ENCODE peak calls at places on chromosomes 16 and 17, in six cellular contexts. One of them, this sample, is unnamed.

GRCh38 chr17:67438669-67439068 is 61.6 kb downstream of the PITPNC1 start:
- DNase-seq in RWPE1: no peak
- DNase-seq in B cell: no peak
- DNase-seq in thyroid gland: no peak
- DNase-seq in AG10803: no peak
- DNase-seq in sigmoid colon: no peak
- DNase-seq in this sample: no peak

GRCh38 chr17:77836557-77837041 is 121.9 kb upstream of the TNRC6C start:
- DNase-seq in B cell: peak; percentile 38
- DNase-seq in sigmoid colon: peak; percentile 27
- DNase-seq in RWPE1: peak; percentile 79
- DNase-seq in AG10803: peak; percentile 36
- DNase-seq in thyroid gland: no peak
- DNase-seq in this sample: no peak

GRCh38 chr17:17783121-17783824 is 53.5 kb downstream of the SREBF1 start:
- DNase-seq in B cell: no peak
- DNase-seq in sigmoid colon: no peak
- DNase-seq in RWPE1: peak; percentile 64
- DNase-seq in thyroid gland: peak; percentile 87
- DNase-seq in AG10803: no peak
- DNase-seq in this sample: peak; percentile 84

GRCh38 chr17:79022507-79022991 is 1.4 kb upstream of the C1QTNF1 start:
- DNase-seq in sigmoid colon: peak; percentile 65
- DNase-seq in AG10803: no peak
- DNase-seq in B cell: no peak
- DNase-seq in thyroid gland: no peak
- DNase-seq in RWPE1: no peak
- DNase-seq in this sample: no peak

GRCh38 chr16:88857728-88858339 is 907 bp downstream of the TRAPPC2L start:
- DNase-seq in thyroid gland: peak; percentile 74
- DNase-seq in sigmoid colon: peak; percentile 88
- DNase-seq in B cell: peak; percentile 81
- DNase-seq in RWPE1: peak; percentile 52
- DNase-seq in AG10803: peak; percentile 72
- DNase-seq in this sample: peak; percentile 91

GRCh38 chr17:28901866-28902818 is 737 bp downstream of the DHRS13 start:
- DNase-seq in B cell: no peak
- DNase-seq in AG10803: peak; percentile 30
- DNase-seq in thyroid gland: peak; percentile 62
- DNase-seq in sigmoid colon: no peak
- DNase-seq in RWPE1: peak; percentile 24
- DNase-seq in this sample: peak; percentile 67

GRCh38 chr17:78401891-78402290 is 23.4 kb downstream of the PGS1 start:
- DNase-seq in B cell: no peak
- DNase-seq in RWPE1: no peak
- DNase-seq in sigmoid colon: no peak
- DNase-seq in thyroid gland: no peak
- DNase-seq in AG10803: no peak
- DNase-seq in this sample: no peak

GRCh38 chr16:77963185-77964044 is 58.9 kb upstream of the CLEC3A start:
- DNase-seq in AG10803: no peak
- DNase-seq in B cell: no peak
- DNase-seq in thyroid gland: no peak
- DNase-seq in sigmoid colon: no peak
- DNase-seq in RWPE1: no peak
- DNase-seq in this sample: peak; percentile 21

GRCh38 chr16:87420401-87421368 is 28.5 kb downstream of the MAP1LC3B start:
- DNase-seq in sigmoid colon: peak; percentile 55
- DNase-seq in AG10803: no peak
- DNase-seq in B cell: no peak
- DNase-seq in thyroid gland: no peak
- DNase-seq in RWPE1: no peak
- DNase-seq in this sample: no peak

GRCh38 chr17:79811036-79811887 is 14.4 kb upstream of the CBX8 start:
- DNase-seq in sigmoid colon: peak; percentile 68
- DNase-seq in AG10803: no peak
- DNase-seq in RWPE1: no peak
- DNase-seq in thyroid gland: no peak
- DNase-seq in B cell: no peak
- DNase-seq in this sample: peak; percentile 81

GRCh38 chr16:66961065-66961744 is at the start of gene CES3:
- DNase-seq in AG10803: peak; percentile 60
- DNase-seq in sigmoid colon: no peak
- DNase-seq in thyroid gland: peak; percentile 76
- DNase-seq in B cell: peak; percentile 50
- DNase-seq in RWPE1: peak; percentile 44
- DNase-seq in this sample: peak; percentile 73

GRCh38 chr17:30415491-30415890 is 36.8 kb downstream of the CPD start:
- DNase-seq in AG10803: peak; percentile 59
- DNase-seq in sigmoid colon: no peak
- DNase-seq in RWPE1: no peak
- DNase-seq in B cell: no peak
- DNase-seq in thyroid gland: no peak
- DNase-seq in this sample: no peak

GRCh38 chr16:30179931-30180330 is 3.5 kb upstream of the CORO1A start:
- DNase-seq in B cell: no peak
- DNase-seq in thyroid gland: no peak
- DNase-seq in AG10803: no peak
- DNase-seq in RWPE1: no peak
- DNase-seq in sigmoid colon: no peak
- DNase-seq in this sample: no peak

GRCh38 chr16:88911148-88911945 is 44.9 kb upstream of the PABPN1L start:
- DNase-seq in thyroid gland: no peak
- DNase-seq in RWPE1: no peak
- DNase-seq in sigmoid colon: no peak
- DNase-seq in AG10803: no peak
- DNase-seq in B cell: peak; percentile 64
- DNase-seq in this sample: no peak

GRCh38 chr16:23232806-23233205 is 50.3 kb downstream of the SCNN1G start:
- DNase-seq in thyroid gland: peak; percentile 62
- DNase-seq in RWPE1: no peak
- DNase-seq in B cell: no peak
- DNase-seq in AG10803: no peak
- DNase-seq in sigmoid colon: no peak
- DNase-seq in this sample: no peak

GRCh38 chr16:16828913-16829398 is 450.0 kb downstream of the NPIPA7 start:
- DNase-seq in RWPE1: no peak
- DNase-seq in AG10803: no peak
- DNase-seq in sigmoid colon: no peak
- DNase-seq in thyroid gland: no peak
- DNase-seq in B cell: no peak
- DNase-seq in this sample: no peak

GRCh38 chr16:22220714-22221113 is 14.6 kb downstream of the EEF2K start:
- DNase-seq in RWPE1: no peak
- DNase-seq in AG10803: no peak
- DNase-seq in thyroid gland: no peak
- DNase-seq in sigmoid colon: no peak
- DNase-seq in B cell: no peak
- DNase-seq in this sample: no peak

GRCh38 chr17:57648720-57649119 is 96.4 kb downstream of the CCDC182 start:
- DNase-seq in RWPE1: no peak
- DNase-seq in sigmoid colon: no peak
- DNase-seq in B cell: no peak
- DNase-seq in thyroid gland: no peak
- DNase-seq in AG10803: no peak
- DNase-seq in this sample: no peak

GRCh38 chr17:27846042-27846655 is 45.8 kb upstream of the NOS2 start:
- DNase-seq in sigmoid colon: no peak
- DNase-seq in thyroid gland: no peak
- DNase-seq in RWPE1: no peak
- DNase-seq in AG10803: no peak
- DNase-seq in B cell: no peak
- DNase-seq in this sample: no peak

GRCh38 chr17:4679652-4680051 is 24.3 kb downstream of the PELP1 start:
- DNase-seq in B cell: no peak
- DNase-seq in AG10803: peak; percentile 24
- DNase-seq in sigmoid colon: no peak
- DNase-seq in thyroid gland: no peak
- DNase-seq in RWPE1: peak; percentile 58
- DNase-seq in this sample: no peak

GRCh38 chr16:58563235-58563634 is 47.9 kb downstream of the SETD6 start:
- DNase-seq in sigmoid colon: no peak
- DNase-seq in RWPE1: peak; percentile 53
- DNase-seq in B cell: no peak
- DNase-seq in thyroid gland: no peak
- DNase-seq in AG10803: peak; percentile 59
- DNase-seq in this sample: no peak

GRCh38 chr17:44209786-44210341 is 9.6 kb downstream of the UBTF start:
- DNase-seq in B cell: no peak
- DNase-seq in sigmoid colon: no peak
- DNase-seq in AG10803: no peak
- DNase-seq in thyroid gland: no peak
- DNase-seq in RWPE1: no peak
- DNase-seq in this sample: peak; percentile 79

GRCh38 chr17:53472586-53472985 is 350.1 kb upstream of the KIF2B start:
- DNase-seq in thyroid gland: no peak
- DNase-seq in sigmoid colon: no peak
- DNase-seq in AG10803: no peak
- DNase-seq in B cell: no peak
- DNase-seq in RWPE1: peak; percentile 20
- DNase-seq in this sample: no peak

GRCh38 chr16:55328611-55329569 is 4.9 kb downstream of the IRX6 start:
- DNase-seq in sigmoid colon: no peak
- DNase-seq in B cell: no peak
- DNase-seq in RWPE1: no peak
- DNase-seq in AG10803: no peak
- DNase-seq in thyroid gland: no peak
- DNase-seq in this sample: no peak

GRCh38 chr16:6483634-6484033 is 849.0 kb upstream of the RBFOX1 start:
- DNase-seq in thyroid gland: no peak
- DNase-seq in RWPE1: no peak
- DNase-seq in B cell: no peak
- DNase-seq in sigmoid colon: no peak
- DNase-seq in AG10803: no peak
- DNase-seq in this sample: no peak

GRCh38 chr16:46582313-46582712 is 38.9 kb downstream of the SHCBP1 start:
- DNase-seq in thyroid gland: no peak
- DNase-seq in RWPE1: no peak
- DNase-seq in sigmoid colon: no peak
- DNase-seq in B cell: no peak
- DNase-seq in AG10803: no peak
- DNase-seq in this sample: no peak

GRCh38 chr16:79334127-79334526 is 266.4 kb downstream of the MAF start:
- DNase-seq in sigmoid colon: no peak
- DNase-seq in thyroid gland: peak; percentile 10
- DNase-seq in AG10803: no peak
- DNase-seq in RWPE1: no peak
- DNase-seq in B cell: no peak
- DNase-seq in this sample: no peak
- TF ChIP-seq CTCF in sigmoid colon: no peak
- TF ChIP-seq CTCF in thyroid gland: no peak
- TF ChIP-seq CTCF in AG10803: no peak
- TF ChIP-seq CTCF in RWPE1: no peak
- TF ChIP-seq CTCF in B cell: no peak
- TF ChIP-seq CTCF in this sample: peak; percentile 31

DNA sequence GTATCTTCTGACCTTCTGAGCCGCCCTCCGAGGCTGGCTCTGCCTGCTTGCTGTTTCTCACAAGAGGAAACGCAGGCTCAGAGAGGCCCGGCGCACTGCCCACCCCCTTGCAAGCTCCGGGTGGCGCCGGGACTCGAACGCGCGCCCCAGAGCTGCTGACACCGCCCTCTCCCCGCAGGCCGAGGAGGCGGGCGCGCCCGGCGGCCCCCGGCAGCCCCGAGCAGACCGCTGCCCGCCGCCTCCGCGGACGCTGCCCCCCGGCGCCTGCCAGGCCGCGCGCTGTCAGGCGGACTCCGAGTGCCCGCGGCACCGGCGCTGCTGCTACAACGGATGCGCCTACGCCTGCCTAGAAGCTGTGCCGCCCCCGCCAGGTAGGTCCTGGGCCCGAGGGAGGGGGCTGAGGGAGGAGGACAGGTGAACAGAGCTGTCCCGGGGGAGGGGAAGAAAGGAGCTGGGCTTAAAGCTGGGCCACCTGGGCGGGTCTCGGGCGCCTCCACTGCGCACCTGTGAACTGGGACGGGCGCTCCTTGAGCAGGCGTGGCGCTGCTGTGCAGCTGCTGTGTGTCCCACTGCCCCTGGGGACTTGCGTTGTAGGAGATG is 18.2 kb downstream of the WFDC1 start:
- DNase-seq in AG10803: no peak
- DNase-seq in thyroid gland: peak; percentile 84
- DNase-seq in sigmoid colon: peak; percentile 65
- DNase-seq in RWPE1: no peak
- DNase-seq in B cell: no peak
- DNase-seq in this sample: no peak
- TF ChIP-seq CTCF in AG10803: no peak
- TF ChIP-seq CTCF in thyroid gland: no peak
- TF ChIP-seq CTCF in sigmoid colon: no peak
- TF ChIP-seq CTCF in RWPE1: no peak
- TF ChIP-seq CTCF in B cell: no peak
- TF ChIP-seq CTCF in this sample: no peak

DNA sequence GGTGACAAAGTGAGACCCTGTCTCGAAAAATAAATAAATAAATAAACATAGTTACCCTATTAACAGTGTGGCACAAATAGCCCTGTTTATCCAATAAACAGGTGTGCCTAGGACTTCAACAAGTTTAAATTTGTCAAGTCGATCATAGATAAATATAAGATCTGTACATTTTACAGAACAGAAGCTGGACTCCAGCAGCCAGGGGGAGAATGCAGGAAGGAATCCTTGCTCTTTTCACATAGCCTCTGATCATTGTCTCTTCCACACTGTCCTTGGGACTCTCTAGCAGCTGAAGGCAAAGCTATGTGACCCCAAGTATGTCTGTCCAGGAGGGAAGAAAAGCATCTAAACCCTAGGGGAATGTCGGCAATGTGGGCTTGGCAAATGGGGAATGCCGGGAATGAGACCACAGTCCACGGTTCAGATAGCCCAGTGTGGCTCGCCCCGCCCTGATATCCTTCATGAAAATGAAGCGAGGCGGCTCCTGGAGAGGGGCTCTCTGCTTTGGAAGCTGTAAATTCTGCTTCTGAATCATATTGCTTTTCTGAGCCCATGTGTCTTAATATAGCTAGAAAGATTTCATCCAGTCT is 24.8 kb upstream of the GRB2 start:
- DNase-seq in B cell: no peak
- DNase-seq in sigmoid colon: no peak
- DNase-seq in RWPE1: no peak
- DNase-seq in thyroid gland: peak; percentile 14
- DNase-seq in AG10803: peak; percentile 82
- DNase-seq in this sample: no peak
- TF ChIP-seq CTCF in B cell: no peak
- TF ChIP-seq CTCF in sigmoid colon: no peak
- TF ChIP-seq CTCF in RWPE1: no peak
- TF ChIP-seq CTCF in thyroid gland: no peak
- TF ChIP-seq CTCF in AG10803: no peak
- TF ChIP-seq CTCF in this sample: no peak

DNA sequence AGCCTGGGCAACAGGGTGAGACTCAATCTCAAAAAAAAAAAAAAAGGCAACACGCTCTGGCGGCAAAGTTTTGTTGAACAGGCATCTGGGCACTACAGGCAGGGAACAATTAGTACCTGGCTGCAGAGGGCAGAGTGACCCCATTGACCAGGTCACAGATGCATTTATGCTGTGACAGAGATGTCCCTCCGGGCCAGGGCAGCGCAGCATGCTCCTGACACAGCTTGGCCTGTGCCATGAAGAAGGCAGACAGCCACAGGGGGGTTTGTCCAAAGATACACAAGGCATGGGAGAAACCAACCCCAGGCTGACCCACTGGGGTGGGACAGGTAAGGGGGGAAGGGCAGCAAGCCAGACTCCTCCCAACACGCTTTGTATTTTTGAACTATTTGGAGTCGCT is 7.7 kb upstream of the SRRM2 start:
- DNase-seq in AG10803: no peak
- DNase-seq in RWPE1: no peak
- DNase-seq in B cell: no peak
- DNase-seq in thyroid gland: no peak
- DNase-seq in sigmoid colon: no peak
- DNase-seq in this sample: no peak
- TF ChIP-seq CTCF in AG10803: no peak
- TF ChIP-seq CTCF in RWPE1: no peak
- TF ChIP-seq CTCF in B cell: no peak
- TF ChIP-seq CTCF in thyroid gland: no peak
- TF ChIP-seq CTCF in sigmoid colon: no peak
- TF ChIP-seq CTCF in this sample: no peak

This sample was measured in GM13977.